ENCODE peak calls at places on chromosome 7, in four cellular contexts. U, H, J and Z are unnamed samples.

GRCh38 chr7:45082031-45082830 is 6.5 kb downstream of the NACAD start:
- DNase-seq in U (no peak), H (no peak), J (no peak), Z (no peak)

GRCh38 chr7:135728136-135728669 is at the start of gene SLC13A4:
- DNase-seq in U (no peak), H (peak), J (no peak), Z (peak)

GRCh38 chr7:8365499-8366110 is 67.8 kb upstream of the NXPH1 start:
- DNase-seq in U (no peak), H (no peak), J (no peak), Z (peak)

GRCh38 chr7:156751319-156751718 is 110.7 kb downstream of the RNF32 start:
- DNase-seq in U (no peak), H (no peak), J (no peak), Z (no peak)

GRCh38 chr7:99308461-99309074 is 17.1 kb upstream of the ARPC1A start:
- DNase-seq in U (no peak), H (no peak), J (no peak), Z (no peak)

GRCh38 chr7:140649566-140650205 is 9.1 kb upstream of the DENND2A start:
- DNase-seq in U (no peak), H (no peak), J (no peak), Z (no peak)

GRCh38 chr7:34675749-34676374 is 17.8 kb downstream of the NPSR1 start:
- DNase-seq in U (no peak), H (peak), J (no peak), Z (peak)

GRCh38 chr7:55043691-55044090 is 24.9 kb downstream of the EGFR start:
- DNase-seq in U (no peak), H (no peak), J (no peak), Z (no peak)

GRCh38 chr7:5780801-5781496 is 514 bp downstream of the RNF216 start:
- DNase-seq in U (no peak), H (peak), J (peak), Z (peak)

GRCh38 chr7:148688526-148688925 is 10.2 kb upstream of the CUL1 start:
- DNase-seq in U (no peak), H (no peak), J (no peak), Z (no peak)

GRCh38 chr7:25820432-25821040 is 331.5 kb upstream of the NFE2L3 start:
- DNase-seq in U (peak), H (peak), J (no peak), Z (peak)

GRCh38 chr7:43244232-43244631 is 131.8 kb downstream of the HECW1 start:
- DNase-seq in U (no peak), H (no peak), J (no peak), Z (no peak)

GRCh38 chr7:141184532-141185190 is 110.8 kb downstream of the TMEM178B start:
- DNase-seq in U (no peak), H (no peak), J (no peak), Z (no peak)

GRCh38 chr7:45647967-45648670 is 74.0 kb downstream of the ADCY1 start:
- DNase-seq in U (no peak), H (no peak), J (no peak), Z (no peak)

GRCh38 chr7:5177060-5177459 is 13.0 kb upstream of the WIPI2 start:
- DNase-seq in U (no peak), H (no peak), J (no peak), Z (no peak)

GRCh38 chr7:15113752-15114151 is 211.2 kb upstream of the DGKB start:
- DNase-seq in U (no peak), H (no peak), J (no peak), Z (no peak)

GRCh38 chr7:132756482-132756990 is 180.3 kb upstream of the PLXNA4 start:
- DNase-seq in U (no peak), H (no peak), J (no peak), Z (no peak)

GRCh38 chr7:33719059-33719581 is 186.2 kb upstream of the BMPER start:
- DNase-seq in U (no peak), H (peak), J (no peak), Z (no peak)

GRCh38 chr7:93941956-93942355 is 20.4 kb downstream of the GNG11 start:
- DNase-seq in U (no peak), H (no peak), J (no peak), Z (no peak)

GRCh38 chr7:36116347-36117200 is 36.5 kb upstream of the EEPD1 start:
- DNase-seq in U (no peak), H (no peak), J (peak), Z (no peak)

GRCh38 chr7:112143567-112143966 is 62.6 kb downstream of the DOCK4 start:
- DNase-seq in U (no peak), H (no peak), J (no peak), Z (no peak)

GRCh38 chr7:30173058-30173897 is 38.5 kb downstream of the MTURN start:
- DNase-seq in U (peak), H (peak), J (no peak), Z (no peak)